ENCODE peak calls at places on chromosomes 6 and 20, in four cellular contexts. C is HepG2, I is Panc1, P is HCT116. X is an unnamed sample.

GRCh38 chr20:22805219-22805618 is 220.8 kb upstream of the FOXA2 start:
- DNase-seq in C (peak), I (no peak), P (no peak), X (no peak)

GRCh38 chr20:31833130-31833930 is 12.1 kb downstream of the FOXS1 start:
- DNase-seq in C (peak), I (no peak), P (peak), X (peak)

GRCh38 chr6:75830959-75831885 is 82.2 kb downstream of the MYO6 start:
- DNase-seq in C (no peak), I (no peak), P (no peak), X (peak)

GRCh38 chr6:12243169-12243568 is 47.0 kb upstream of the EDN1 start:
- DNase-seq in C (no peak), I (no peak), P (no peak), X (no peak)

GRCh38 chr6:16128759-16129622 is at the start of gene MYLIP:
- DNase-seq in C (peak), I (no peak), P (peak), X (peak)

GRCh38 chr6:157668690-157669089 is 154.4 kb upstream of the SNX9 start:
- DNase-seq in C (no peak), I (no peak), P (no peak), X (no peak)

GRCh38 chr20:19460386-19460785 is 247.9 kb downstream of the SLC24A3 start:
- DNase-seq in C (no peak), I (no peak), P (no peak), X (no peak)

GRCh38 chr6:119162134-119162761 is 83.8 kb upstream of the FAM184A start:
- DNase-seq in C (no peak), I (no peak), P (no peak), X (no peak)

GRCh38 chr20:7695622-7696021 is 244.6 kb downstream of the HAO1 start:
- DNase-seq in C (no peak), I (no peak), P (no peak), X (no peak)

GRCh38 chr6:170403451-170403850 is 96.9 kb downstream of the FAM120B start:
- DNase-seq in C (no peak), I (no peak), P (no peak), X (no peak)

GRCh38 chr20:46894579-46894958 is at the start of gene EYA2:
- DNase-seq in C (no peak), I (no peak), P (no peak), X (no peak)

GRCh38 chr6:122042851-122043250 is 356.6 kb upstream of the HSF2 start:
- DNase-seq in C (no peak), I (no peak), P (no peak), X (no peak)

GRCh38 chr6:158222066-158222465 is 53.9 kb downstream of the GTF2H5 start:
- DNase-seq in C (no peak), I (no peak), P (no peak), X (no peak)

GRCh38 chr6:133512410-133513016 is 271.4 kb downstream of the EYA4 start:
- DNase-seq in C (peak), I (peak), P (peak), X (peak)

GRCh38 chr6:106749611-106750010 is 120.2 kb downstream of the QRSL1 start:
- DNase-seq in C (no peak), I (no peak), P (no peak), X (no peak)

GRCh38 chr6:3571836-3572235 is 115.0 kb upstream of the SLC22A23 start:
- DNase-seq in C (no peak), I (no peak), P (no peak), X (no peak)

GRCh38 chr20:43942661-43943285 is 28.1 kb downstream of the TOX2 start:
- DNase-seq in C (no peak), I (no peak), P (peak), X (no peak)

GRCh38 chr20:58602124-58602523 is 49.0 kb upstream of the STX16 start:
- DNase-seq in C (no peak), I (no peak), P (no peak), X (no peak)

GRCh38 chr6:119273799-119274595 is 75.6 kb downstream of the MAN1A1 start:
- DNase-seq in C (no peak), I (no peak), P (no peak), X (no peak)

GRCh38 chr6:139650941-139651340 is 276.5 kb upstream of the CITED2 start:
- DNase-seq in C (no peak), I (no peak), P (no peak), X (no peak)

GRCh38 chr20:15767636-15768369 is 805.4 kb downstream of the KIF16B start:
- DNase-seq in C (no peak), I (no peak), P (no peak), X (no peak)

GRCh38 chr6:87660226-87660886 is 41.7 kb downstream of the AKIRIN2 start:
- DNase-seq in C (no peak), I (no peak), P (no peak), X (no peak)

GRCh38 chr6:14066782-14067406 is 50.7 kb upstream of the CD83 start:
- DNase-seq in C (peak), I (no peak), P (peak), X (peak)

GRCh38 chr6:23633986-23634385 is 492.0 kb upstream of the NRSN1 start:
- DNase-seq in C (no peak), I (no peak), P (no peak), X (no peak)

GRCh38 chr20:3092611-3093379 is 8.3 kb upstream of the AVP start:
- DNase-seq in C (no peak), I (no peak), P (no peak), X (no peak)

GRCh38 chr6:53813096-53813495 is 18.3 kb downstream of the LRRC1 start:
- DNase-seq in C (no peak), I (no peak), P (no peak), X (no peak)

GRCh38 chr6:99119109-99120031 is 171.6 kb upstream of the FBXL4 start:
- DNase-seq in C (peak), I (peak), P (peak), X (peak)

GRCh38 chr20:61742097-61742805 is 323.4 kb downstream of the TAF4 start:
- DNase-seq in C (no peak), I (no peak), P (no peak), X (no peak)

GRCh38 chr6:100446922-100447899 is 17.5 kb downstream of the SIM1 start:
- DNase-seq in C (no peak), I (no peak), P (no peak), X (no peak)

GRCh38 chr6:65546894-65547293 is 160.1 kb downstream of the EYS start:
- DNase-seq in C (no peak), I (no peak), P (no peak), X (no peak)

GRCh38 chr20:46946796-46947195 is 52.2 kb downstream of the EYA2 start:
- DNase-seq in C (no peak), I (no peak), P (no peak), X (no peak)

GRCh38 chr6:166179704-166180103 is 12.1 kb upstream of the TBXT start:
- DNase-seq in C (no peak), I (no peak), P (no peak), X (no peak)

GRCh38 chr6:7261030-7261841 is 51.8 kb downstream of the SSR1 start:
- DNase-seq in C (peak), I (no peak), P (peak), X (peak)
- TF ChIP-seq TCF7L2 in C (no peak), I (no peak), P (peak), X (no peak)

GRCh38 chr6:43758617-43759050 is 11.4 kb upstream of the VEGFA start:
- DNase-seq in C (no peak), I (no peak), P (no peak), X (peak)

GRCh38 chr6:43757966-43758616 is 11.9 kb upstream of the VEGFA start:
- DNase-seq in C (no peak), I (no peak), P (no peak), X (no peak)

GRCh38 chr6:43760799-43761168 is 9.2 kb upstream of the VEGFA start:
- DNase-seq in C (no peak), I (no peak), P (no peak), X (no peak)

GRCh38 chr6:43759926-43760798 is 9.8 kb upstream of the VEGFA start:
- DNase-seq in C (no peak), I (no peak), P (no peak), X (no peak)

DNA sequence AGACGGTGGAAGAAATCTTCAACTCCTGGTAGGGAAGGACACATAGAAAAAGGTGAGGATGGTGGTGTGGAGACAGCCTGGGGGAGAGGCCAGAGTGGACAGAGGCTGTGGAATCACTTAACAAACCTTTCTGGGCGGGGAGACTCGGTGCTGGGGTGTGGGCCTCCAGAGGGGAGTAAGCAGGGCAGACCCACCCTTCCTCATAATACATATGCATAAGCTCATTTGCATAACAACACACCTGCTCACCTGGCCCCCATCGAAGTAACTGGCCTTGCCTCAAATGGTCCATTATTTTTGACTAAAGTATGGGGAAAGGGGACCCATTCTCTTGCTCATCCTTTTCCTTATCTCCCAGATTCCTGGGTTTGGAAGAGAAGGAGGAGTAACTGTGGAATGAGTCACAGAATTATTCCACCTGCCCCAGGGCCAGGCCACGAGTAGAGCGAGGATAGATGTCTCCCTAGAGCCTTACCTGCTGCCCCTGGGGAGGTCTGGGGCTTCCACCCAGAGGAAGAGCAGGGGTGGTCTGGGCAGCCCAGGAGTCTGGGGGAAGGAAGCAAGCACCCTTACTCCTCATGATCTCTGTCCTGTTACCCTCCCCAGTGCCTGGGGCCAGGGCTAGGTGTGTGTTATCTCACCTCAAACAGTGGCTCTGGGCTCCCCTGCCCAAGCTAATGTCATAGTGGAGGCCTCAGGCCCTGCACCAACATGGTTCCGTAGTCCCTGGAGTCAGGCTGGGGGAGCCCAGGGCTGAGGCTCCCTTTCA is 10.7 kb upstream of the VEGFA start:
- DNase-seq in C (no peak), I (no peak), P (no peak), X (no peak)
- TF ChIP-seq TCF7L2 in C (no peak), I (no peak), P (no peak), X (no peak)

DNA sequence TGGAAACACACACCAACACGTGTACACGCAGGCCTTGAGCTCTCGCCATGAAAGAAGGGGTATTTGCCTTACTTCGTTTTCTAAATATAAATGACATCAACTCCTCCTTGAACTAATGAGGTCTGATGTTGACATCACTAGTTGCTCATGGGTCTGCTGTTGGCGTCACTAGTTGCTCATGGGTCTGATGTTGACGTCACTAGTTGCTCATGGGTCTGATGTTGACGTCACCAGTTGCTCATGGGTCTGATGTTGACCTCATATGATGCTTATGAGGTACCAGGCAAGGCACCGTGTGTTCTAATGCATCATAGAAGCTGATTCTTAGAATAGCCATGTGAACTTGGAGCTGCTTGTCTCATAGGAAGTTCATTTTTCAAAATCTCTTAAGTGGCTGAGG is 116.5 kb downstream of the SMOC2 start:
- DNase-seq in C (no peak), I (no peak), P (no peak), X (no peak)
- TF ChIP-seq TCF7L2 in C (no peak), I (no peak), P (no peak), X (no peak)

GRCh38 chr6:152458648-152459047 is 178.5 kb downstream of the SYNE1 start:
- DNase-seq in C (no peak), I (no peak), P (no peak), X (no peak)
- TF ChIP-seq TCF7L2 in C (no peak), I (no peak), P (no peak), X (no peak)

X was measured in K562.